ENCODE peak calls at places on chromosomes 3 and 15, in seven cellular contexts. One of them, this sample, is unnamed.

GRCh38 chr15:71294636-71295241 is 179.5 kb downstream of the THSD4 start:
- DNase-seq in A549: peak; percentile 99
- DNase-seq in GM12865: no peak
- DNase-seq in left ventricle myocardium inferior: no peak
- DNase-seq in AG04450: peak; percentile 71
- DNase-seq in right lobe of liver: peak; percentile 38
- DNase-seq in brain microvascular endothelial cell: peak; percentile 89
- DNase-seq in this sample: peak; percentile 44

GRCh38 chr3:67034371-67034770 is 36.3 kb downstream of the KBTBD8 start:
- DNase-seq in right lobe of liver: no peak
- DNase-seq in AG04450: no peak
- DNase-seq in GM12865: no peak
- DNase-seq in brain microvascular endothelial cell: no peak
- DNase-seq in left ventricle myocardium inferior: no peak
- DNase-seq in A549: no peak
- DNase-seq in this sample: no peak

GRCh38 chr3:180085122-180085710 is 48.5 kb upstream of the PEX5L start:
- DNase-seq in A549: peak; percentile 3
- DNase-seq in right lobe of liver: no peak
- DNase-seq in brain microvascular endothelial cell: no peak
- DNase-seq in GM12865: peak; percentile 42
- DNase-seq in AG04450: no peak
- DNase-seq in left ventricle myocardium inferior: no peak
- DNase-seq in this sample: no peak

GRCh38 chr3:128503751-128504532 is 10.9 kb upstream of the GATA2 start:
- DNase-seq in A549: no peak
- DNase-seq in AG04450: no peak
- DNase-seq in right lobe of liver: no peak
- DNase-seq in left ventricle myocardium inferior: no peak
- DNase-seq in brain microvascular endothelial cell: no peak
- DNase-seq in GM12865: no peak
- DNase-seq in this sample: no peak

GRCh38 chr3:41629072-41629471 is 332.8 kb downstream of the ULK4 start:
- DNase-seq in GM12865: no peak
- DNase-seq in left ventricle myocardium inferior: no peak
- DNase-seq in right lobe of liver: no peak
- DNase-seq in AG04450: no peak
- DNase-seq in A549: no peak
- DNase-seq in brain microvascular endothelial cell: no peak
- DNase-seq in this sample: no peak

GRCh38 chr15:88627463-88627862 is 6.3 kb downstream of the AEN start:
- DNase-seq in right lobe of liver: no peak
- DNase-seq in brain microvascular endothelial cell: no peak
- DNase-seq in GM12865: peak; percentile 74
- DNase-seq in left ventricle myocardium inferior: no peak
- DNase-seq in A549: no peak
- DNase-seq in AG04450: no peak
- DNase-seq in this sample: no peak

GRCh38 chr3:114498779-114499370 is 205.0 kb downstream of the TIGIT start:
- DNase-seq in GM12865: no peak
- DNase-seq in AG04450: no peak
- DNase-seq in right lobe of liver: no peak
- DNase-seq in left ventricle myocardium inferior: peak; percentile 19
- DNase-seq in A549: peak; percentile 87
- DNase-seq in brain microvascular endothelial cell: peak; percentile 96
- DNase-seq in this sample: no peak

GRCh38 chr3:188656196-188656982 is 502.4 kb downstream of the LPP start:
- DNase-seq in brain microvascular endothelial cell: peak; percentile 25
- DNase-seq in left ventricle myocardium inferior: no peak
- DNase-seq in right lobe of liver: no peak
- DNase-seq in GM12865: no peak
- DNase-seq in AG04450: no peak
- DNase-seq in A549: no peak
- DNase-seq in this sample: peak; percentile 72

GRCh38 chr15:74826372-74826819 is at the start of gene CPLX3:
- DNase-seq in brain microvascular endothelial cell: no peak
- DNase-seq in AG04450: no peak
- DNase-seq in right lobe of liver: no peak
- DNase-seq in A549: no peak
- DNase-seq in GM12865: no peak
- DNase-seq in left ventricle myocardium inferior: no peak
- DNase-seq in this sample: no peak

GRCh38 chr15:33278816-33279612 is 31.8 kb upstream of the RYR3 start:
- DNase-seq in A549: peak; percentile 88
- DNase-seq in GM12865: no peak
- DNase-seq in left ventricle myocardium inferior: no peak
- DNase-seq in AG04450: peak; percentile 36
- DNase-seq in right lobe of liver: no peak
- DNase-seq in brain microvascular endothelial cell: peak; percentile 96
- DNase-seq in this sample: peak; percentile 86

GRCh38 chr3:10996345-10997050 is 4.0 kb downstream of the SLC6A1 start:
- DNase-seq in AG04450: no peak
- DNase-seq in brain microvascular endothelial cell: no peak
- DNase-seq in A549: no peak
- DNase-seq in GM12865: no peak
- DNase-seq in left ventricle myocardium inferior: no peak
- DNase-seq in right lobe of liver: no peak
- DNase-seq in this sample: no peak

GRCh38 chr3:74532446-74532845 is 82.0 kb downstream of the CNTN3 start:
- DNase-seq in AG04450: peak; percentile 30
- DNase-seq in left ventricle myocardium inferior: no peak
- DNase-seq in GM12865: no peak
- DNase-seq in brain microvascular endothelial cell: peak; percentile 49
- DNase-seq in right lobe of liver: no peak
- DNase-seq in A549: no peak
- DNase-seq in this sample: peak; percentile 29

GRCh38 chr15:77851696-77852095 is 219.0 kb upstream of the LINGO1 start:
- DNase-seq in GM12865: no peak
- DNase-seq in right lobe of liver: no peak
- DNase-seq in left ventricle myocardium inferior: no peak
- DNase-seq in A549: no peak
- DNase-seq in AG04450: no peak
- DNase-seq in brain microvascular endothelial cell: no peak
- DNase-seq in this sample: peak; percentile 92

GRCh38 chr3:61885414-61885813 is 324.0 kb downstream of the PTPRG start:
- DNase-seq in AG04450: no peak
- DNase-seq in brain microvascular endothelial cell: no peak
- DNase-seq in left ventricle myocardium inferior: no peak
- DNase-seq in A549: no peak
- DNase-seq in GM12865: no peak
- DNase-seq in right lobe of liver: no peak
- DNase-seq in this sample: no peak

GRCh38 chr15:60843482-60843881 is 364.5 kb upstream of the ICE2 start:
- DNase-seq in AG04450: no peak
- DNase-seq in right lobe of liver: no peak
- DNase-seq in A549: no peak
- DNase-seq in brain microvascular endothelial cell: no peak
- DNase-seq in GM12865: no peak
- DNase-seq in left ventricle myocardium inferior: no peak
- DNase-seq in this sample: no peak

GRCh38 chr15:31276596-31277298 is 49.9 kb upstream of the KLF13 start:
- DNase-seq in right lobe of liver: no peak
- DNase-seq in GM12865: no peak
- DNase-seq in brain microvascular endothelial cell: no peak
- DNase-seq in AG04450: no peak
- DNase-seq in left ventricle myocardium inferior: no peak
- DNase-seq in A549: no peak
- DNase-seq in this sample: no peak

GRCh38 chr15:91655891-91656290 is 197.6 kb upstream of the SLCO3A1 start:
- DNase-seq in brain microvascular endothelial cell: no peak
- DNase-seq in A549: no peak
- DNase-seq in left ventricle myocardium inferior: no peak
- DNase-seq in AG04450: no peak
- DNase-seq in right lobe of liver: no peak
- DNase-seq in GM12865: no peak
- DNase-seq in this sample: no peak

GRCh38 chr3:23111799-23112198 is 91.3 kb upstream of the UBE2E2 start:
- DNase-seq in A549: no peak
- DNase-seq in AG04450: no peak
- DNase-seq in left ventricle myocardium inferior: no peak
- DNase-seq in right lobe of liver: no peak
- DNase-seq in brain microvascular endothelial cell: no peak
- DNase-seq in GM12865: no peak
- DNase-seq in this sample: no peak

GRCh38 chr15:60421544-60421943 is 23.8 kb upstream of the ANXA2 start:
- DNase-seq in right lobe of liver: no peak
- DNase-seq in brain microvascular endothelial cell: peak; percentile 82
- DNase-seq in left ventricle myocardium inferior: no peak
- DNase-seq in A549: peak; percentile 39
- DNase-seq in AG04450: no peak
- DNase-seq in GM12865: no peak
- DNase-seq in this sample: no peak

GRCh38 chr3:14138109-14138877 is 13.4 kb downstream of the TMEM43 start:
- DNase-seq in AG04450: no peak
- DNase-seq in A549: no peak
- DNase-seq in GM12865: no peak
- DNase-seq in left ventricle myocardium inferior: no peak
- DNase-seq in right lobe of liver: peak; percentile 79
- DNase-seq in brain microvascular endothelial cell: no peak
- DNase-seq in this sample: no peak

GRCh38 chr3:14140668-14141067 is 15.8 kb downstream of the TMEM43 start:
- DNase-seq in brain microvascular endothelial cell: no peak
- DNase-seq in right lobe of liver: no peak
- DNase-seq in A549: no peak
- DNase-seq in AG04450: no peak
- DNase-seq in GM12865: no peak
- DNase-seq in left ventricle myocardium inferior: no peak
- DNase-seq in this sample: no peak

GRCh38 chr3:14139771-14140170 is 14.9 kb downstream of the TMEM43 start:
- DNase-seq in left ventricle myocardium inferior: no peak
- DNase-seq in A549: no peak
- DNase-seq in AG04450: no peak
- DNase-seq in right lobe of liver: no peak
- DNase-seq in GM12865: no peak
- DNase-seq in brain microvascular endothelial cell: no peak
- DNase-seq in this sample: no peak

GRCh38 chr3:14137445-14137844 is 12.6 kb downstream of the TMEM43 start:
- DNase-seq in A549: no peak
- DNase-seq in right lobe of liver: no peak
- DNase-seq in AG04450: no peak
- DNase-seq in brain microvascular endothelial cell: no peak
- DNase-seq in GM12865: no peak
- DNase-seq in left ventricle myocardium inferior: no peak
- DNase-seq in this sample: no peak

GRCh38 chr3:14138878-14139659 is 14.2 kb downstream of the TMEM43 start:
- DNase-seq in brain microvascular endothelial cell: no peak
- DNase-seq in right lobe of liver: no peak
- DNase-seq in AG04450: no peak
- DNase-seq in A549: no peak
- DNase-seq in left ventricle myocardium inferior: no peak
- DNase-seq in GM12865: no peak
- DNase-seq in this sample: no peak
- H3K4me3 ChIP-seq in brain microvascular endothelial cell: no peak overlapping the region
- H3K4me3 ChIP-seq in right lobe of liver: no peak overlapping the region
- H3K4me3 ChIP-seq in AG04450: no peak overlapping the region
- H3K4me3 ChIP-seq in A549: no peak overlapping the region
- H3K4me3 ChIP-seq in left ventricle myocardium inferior: no peak overlapping the region
- H3K4me3 ChIP-seq in GM12865: no peak overlapping the region
- H3K4me3 ChIP-seq in this sample: no peak overlapping the region

DNA sequence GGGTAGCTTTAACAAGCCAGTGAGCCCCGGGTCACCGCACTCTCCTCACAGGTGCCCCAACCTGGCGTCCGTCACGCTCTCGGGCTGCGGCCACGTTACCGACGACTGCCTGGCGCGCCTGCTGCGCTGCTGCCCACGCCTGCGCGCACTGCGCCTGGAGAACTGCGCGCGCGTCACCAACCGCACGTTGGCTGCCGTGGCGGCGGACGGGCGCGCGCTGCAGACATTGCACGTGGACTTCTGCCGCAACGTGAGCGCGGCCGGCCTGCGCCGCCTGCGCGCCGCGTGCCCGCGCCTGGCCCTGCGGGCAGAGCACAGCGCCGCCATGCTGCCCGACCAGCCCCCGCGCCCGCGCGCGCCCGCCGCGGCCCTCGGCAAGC is 3.4 kb downstream of the FBXL22 start:
- DNase-seq in brain microvascular endothelial cell: peak; percentile 83
- DNase-seq in right lobe of liver: peak; percentile 92
- DNase-seq in left ventricle myocardium inferior: peak; percentile 88
- DNase-seq in GM12865: peak; percentile 98
- DNase-seq in AG04450: peak; percentile 78
- DNase-seq in A549: peak; percentile 96
- DNase-seq in this sample: no peak
- TF ChIP-seq CTCF in brain microvascular endothelial cell: no peak
- TF ChIP-seq CTCF in right lobe of liver: peak; percentile 44
- TF ChIP-seq CTCF in left ventricle myocardium inferior: peak; percentile 28
- TF ChIP-seq CTCF in GM12865: peak; percentile 20
- TF ChIP-seq CTCF in AG04450: no peak
- TF ChIP-seq CTCF in A549: peak; percentile 46
- TF ChIP-seq CTCF in this sample: no peak

DNA sequence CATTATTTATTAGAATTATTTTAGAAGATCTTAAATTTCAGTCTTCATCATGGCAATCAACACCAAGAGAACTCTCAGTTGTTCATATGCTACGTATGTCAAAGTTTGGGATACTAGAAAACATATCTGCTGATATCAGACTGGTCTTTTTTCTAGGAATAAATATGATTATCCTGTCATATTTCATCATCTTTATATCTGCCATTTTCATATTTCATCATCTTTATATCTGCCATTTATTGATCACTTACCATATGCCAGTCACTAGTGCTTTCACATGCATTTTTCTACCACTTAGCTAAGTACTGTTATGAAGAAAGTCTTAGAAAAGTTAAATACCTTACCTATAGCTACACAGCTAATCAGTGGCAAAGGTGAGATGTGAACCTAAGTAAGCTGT is 2.8 kb upstream of the ZCWPW2 start:
- DNase-seq in right lobe of liver: no peak
- DNase-seq in brain microvascular endothelial cell: no peak
- DNase-seq in GM12865: no peak
- DNase-seq in AG04450: no peak
- DNase-seq in A549: no peak
- DNase-seq in left ventricle myocardium inferior: no peak
- DNase-seq in this sample: no peak
- H3K4me3 ChIP-seq in right lobe of liver: no peak overlapping the region
- H3K4me3 ChIP-seq in brain microvascular endothelial cell: no peak overlapping the region
- H3K4me3 ChIP-seq in GM12865: no peak overlapping the region
- H3K4me3 ChIP-seq in AG04450: no peak overlapping the region
- H3K4me3 ChIP-seq in A549: no peak overlapping the region
- H3K4me3 ChIP-seq in left ventricle myocardium inferior: peak overlapping the region; percentile 83
- H3K4me3 ChIP-seq in this sample: no peak overlapping the region

DNA sequence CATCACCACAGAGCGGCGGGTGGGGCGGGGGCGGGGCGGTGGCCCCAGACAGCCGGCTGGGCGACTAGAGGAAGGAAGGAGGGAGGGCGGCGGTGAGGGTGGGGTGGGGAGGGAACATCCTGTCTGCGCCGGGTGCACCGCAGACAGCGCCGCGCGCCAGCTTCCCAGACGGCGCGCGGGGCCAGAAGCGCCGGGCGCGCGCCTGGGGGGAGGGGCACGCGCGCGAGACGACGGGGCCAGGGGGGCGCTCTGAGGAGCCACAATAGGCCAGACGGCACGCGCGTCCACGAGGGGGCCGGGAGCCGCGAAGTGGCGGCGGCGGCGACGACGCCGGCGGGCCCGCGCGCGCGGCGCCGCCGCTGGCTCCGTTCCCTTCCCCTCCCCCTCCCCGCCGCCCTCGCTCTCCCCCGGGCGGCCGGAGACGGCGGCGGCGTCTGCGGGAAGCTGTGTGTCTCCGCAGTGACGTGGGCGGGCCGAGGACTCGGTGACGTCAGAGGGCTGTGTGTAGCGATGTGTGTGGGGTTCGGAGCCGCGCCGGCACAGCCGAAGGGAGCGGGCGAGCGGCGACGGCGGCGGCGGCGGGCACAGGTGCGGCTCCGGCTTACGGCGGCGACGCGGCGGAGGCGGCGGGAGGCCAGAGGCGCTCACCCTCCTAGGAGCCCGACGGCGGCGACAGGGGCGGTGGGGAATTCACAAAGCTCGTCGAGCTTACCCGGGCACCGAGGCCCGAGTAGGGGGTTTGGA is at the start of gene SKIL:
- DNase-seq in left ventricle myocardium inferior: peak; percentile 98
- DNase-seq in brain microvascular endothelial cell: peak; percentile 96
- DNase-seq in AG04450: peak; percentile 89
- DNase-seq in right lobe of liver: peak; percentile 98
- DNase-seq in A549: peak; percentile 97
- DNase-seq in GM12865: peak; percentile 98
- DNase-seq in this sample: peak; percentile 51
- TF ChIP-seq CTCF in left ventricle myocardium inferior: no peak
- TF ChIP-seq CTCF in brain microvascular endothelial cell: no peak
- TF ChIP-seq CTCF in AG04450: no peak
- TF ChIP-seq CTCF in right lobe of liver: peak; percentile 21
- TF ChIP-seq CTCF in A549: peak; percentile 31
- TF ChIP-seq CTCF in GM12865: peak; percentile 3
- TF ChIP-seq CTCF in this sample: no peak